ENCODE peak calls at places on chromosomes 12 and 14, in seven cellular contexts. One of them, this sample, is unnamed.

GRCh38 chr12:33828326-33828725 is 194.0 kb upstream of the ALG10 start:
- DNase-seq in IMR-90: no peak
- DNase-seq in neuronal stem cell: no peak
- DNase-seq in mesenchymal stem cell: no peak
- DNase-seq in trophoblast cell: no peak
- DNase-seq in H1: no peak
- DNase-seq in mesendoderm: no peak
- DNase-seq in this sample: no peak

GRCh38 chr12:105455250-105455649 is 124.8 kb downstream of the C12orf75 start:
- DNase-seq in IMR-90: no peak
- DNase-seq in neuronal stem cell: no peak
- DNase-seq in mesenchymal stem cell: no peak
- DNase-seq in trophoblast cell: peak; percentile 9
- DNase-seq in H1: no peak
- DNase-seq in mesendoderm: no peak
- DNase-seq in this sample: no peak

GRCh38 chr12:24991209-24992049 is 42.5 kb upstream of the BCAT1 start:
- DNase-seq in IMR-90: peak; percentile 75
- DNase-seq in neuronal stem cell: peak; percentile 27
- DNase-seq in mesenchymal stem cell: peak; percentile 63
- DNase-seq in trophoblast cell: peak; percentile 21
- DNase-seq in H1: no peak
- DNase-seq in mesendoderm: peak; percentile 51
- DNase-seq in this sample: no peak

GRCh38 chr14:91870001-91870400 is 2.7 kb upstream of the TC2N start:
- DNase-seq in IMR-90: no peak
- DNase-seq in neuronal stem cell: no peak
- DNase-seq in mesenchymal stem cell: no peak
- DNase-seq in trophoblast cell: no peak
- DNase-seq in H1: no peak
- DNase-seq in mesendoderm: peak; percentile 73
- DNase-seq in this sample: no peak

GRCh38 chr14:34436118-34436905 is 25.7 kb downstream of the SPTSSA start:
- DNase-seq in IMR-90: peak; percentile 87
- DNase-seq in neuronal stem cell: no peak
- DNase-seq in mesenchymal stem cell: peak; percentile 83
- DNase-seq in trophoblast cell: no peak
- DNase-seq in H1: no peak
- DNase-seq in mesendoderm: no peak
- DNase-seq in this sample: no peak

GRCh38 chr12:95922231-95922630 is 20.2 kb downstream of the CCDC38 start:
- DNase-seq in IMR-90: peak; percentile 33
- DNase-seq in neuronal stem cell: no peak
- DNase-seq in mesenchymal stem cell: no peak
- DNase-seq in trophoblast cell: no peak
- DNase-seq in H1: no peak
- DNase-seq in mesendoderm: no peak
- DNase-seq in this sample: no peak

GRCh38 chr12:115343601-115344000 is 659.6 kb upstream of the TBX3 start:
- DNase-seq in IMR-90: no peak
- DNase-seq in neuronal stem cell: no peak
- DNase-seq in mesenchymal stem cell: no peak
- DNase-seq in trophoblast cell: no peak
- DNase-seq in H1: no peak
- DNase-seq in mesendoderm: no peak
- DNase-seq in this sample: no peak

GRCh38 chr14:74507796-74508195 is 14.2 kb downstream of the ISCA2 start:
- DNase-seq in IMR-90: no peak
- DNase-seq in neuronal stem cell: no peak
- DNase-seq in mesenchymal stem cell: no peak
- DNase-seq in trophoblast cell: no peak
- DNase-seq in H1: no peak
- DNase-seq in mesendoderm: no peak
- DNase-seq in this sample: no peak

GRCh38 chr12:96354326-96354725 is 45.9 kb downstream of the CDK17 start:
- DNase-seq in IMR-90: peak; percentile 62
- DNase-seq in neuronal stem cell: no peak
- DNase-seq in mesenchymal stem cell: peak; percentile 37
- DNase-seq in trophoblast cell: no peak
- DNase-seq in H1: no peak
- DNase-seq in mesendoderm: peak; percentile 27
- DNase-seq in this sample: no peak

GRCh38 chr14:21723431-21724045 is 49.9 kb upstream of the OR4E1 start:
- DNase-seq in IMR-90: no peak
- DNase-seq in neuronal stem cell: peak; percentile 48
- DNase-seq in mesenchymal stem cell: peak; percentile 12
- DNase-seq in trophoblast cell: no peak
- DNase-seq in H1: peak; percentile 79
- DNase-seq in mesendoderm: peak; percentile 89
- DNase-seq in this sample: peak; percentile 91

GRCh38 chr12:22286569-22286968 is 47.9 kb downstream of the ST8SIA1 start:
- DNase-seq in IMR-90: peak; percentile 93
- DNase-seq in neuronal stem cell: no peak
- DNase-seq in mesenchymal stem cell: peak; percentile 77
- DNase-seq in trophoblast cell: no peak
- DNase-seq in H1: no peak
- DNase-seq in mesendoderm: no peak
- DNase-seq in this sample: no peak

GRCh38 chr12:93793983-93794382 is 116.8 kb downstream of the CRADD start:
- DNase-seq in IMR-90: peak; percentile 85
- DNase-seq in neuronal stem cell: no peak
- DNase-seq in mesenchymal stem cell: no peak
- DNase-seq in trophoblast cell: no peak
- DNase-seq in H1: no peak
- DNase-seq in mesendoderm: no peak
- DNase-seq in this sample: no peak

GRCh38 chr12:56488041-56488955 is at the start of gene GLS2:
- DNase-seq in IMR-90: peak; percentile 73
- DNase-seq in neuronal stem cell: peak; percentile 58
- DNase-seq in mesenchymal stem cell: peak; percentile 69
- DNase-seq in trophoblast cell: peak; percentile 55
- DNase-seq in H1: peak; percentile 89
- DNase-seq in mesendoderm: peak; percentile 81
- DNase-seq in this sample: peak; percentile 93

GRCh38 chr12:59407799-59408198 is 188.0 kb upstream of the SLC16A7 start:
- DNase-seq in IMR-90: no peak
- DNase-seq in neuronal stem cell: no peak
- DNase-seq in mesenchymal stem cell: no peak
- DNase-seq in trophoblast cell: no peak
- DNase-seq in H1: no peak
- DNase-seq in mesendoderm: no peak
- DNase-seq in this sample: no peak

GRCh38 chr14:73477618-73478266 is 13.0 kb upstream of the RIOX1 start:
- DNase-seq in IMR-90: peak; percentile 76
- DNase-seq in neuronal stem cell: no peak
- DNase-seq in mesenchymal stem cell: no peak
- DNase-seq in trophoblast cell: peak; percentile 23
- DNase-seq in H1: no peak
- DNase-seq in mesendoderm: no peak
- DNase-seq in this sample: no peak

GRCh38 chr14:94111276-94112095 is 950 bp downstream of the IFI27 start:
- DNase-seq in IMR-90: no peak
- DNase-seq in neuronal stem cell: no peak
- DNase-seq in mesenchymal stem cell: no peak
- DNase-seq in trophoblast cell: no peak
- DNase-seq in H1: no peak
- DNase-seq in mesendoderm: no peak
- DNase-seq in this sample: peak; percentile 17

GRCh38 chr12:50084775-50085614 is at the start of gene SMARCD1:
- DNase-seq in IMR-90: peak; percentile 91
- DNase-seq in neuronal stem cell: peak; percentile 95
- DNase-seq in mesenchymal stem cell: peak; percentile 90
- DNase-seq in trophoblast cell: peak; percentile 72
- DNase-seq in H1: peak; percentile 94
- DNase-seq in mesendoderm: peak; percentile 97
- DNase-seq in this sample: peak; percentile 98

GRCh38 chr12:62686938-62687337 is 220.3 kb downstream of the MON2 start:
- DNase-seq in IMR-90: no peak
- DNase-seq in neuronal stem cell: no peak
- DNase-seq in mesenchymal stem cell: no peak
- DNase-seq in trophoblast cell: no peak
- DNase-seq in H1: no peak
- DNase-seq in mesendoderm: no peak
- DNase-seq in this sample: no peak

GRCh38 chr12:62689042-62689839 is 222.6 kb downstream of the MON2 start:
- DNase-seq in IMR-90: peak; percentile 69
- DNase-seq in neuronal stem cell: no peak
- DNase-seq in mesenchymal stem cell: peak; percentile 49
- DNase-seq in trophoblast cell: no peak
- DNase-seq in H1: no peak
- DNase-seq in mesendoderm: no peak
- DNase-seq in this sample: no peak

GRCh38 chr12:62681306-62681705 is 214.7 kb downstream of the MON2 start:
- DNase-seq in IMR-90: no peak
- DNase-seq in neuronal stem cell: no peak
- DNase-seq in mesenchymal stem cell: no peak
- DNase-seq in trophoblast cell: no peak
- DNase-seq in H1: no peak
- DNase-seq in mesendoderm: no peak
- DNase-seq in this sample: no peak

GRCh38 chr12:62683724-62684501 is 217.3 kb downstream of the MON2 start:
- DNase-seq in IMR-90: peak; percentile 30
- DNase-seq in neuronal stem cell: no peak
- DNase-seq in mesenchymal stem cell: no peak
- DNase-seq in trophoblast cell: no peak
- DNase-seq in H1: no peak
- DNase-seq in mesendoderm: peak; percentile 36
- DNase-seq in this sample: no peak

DNA sequence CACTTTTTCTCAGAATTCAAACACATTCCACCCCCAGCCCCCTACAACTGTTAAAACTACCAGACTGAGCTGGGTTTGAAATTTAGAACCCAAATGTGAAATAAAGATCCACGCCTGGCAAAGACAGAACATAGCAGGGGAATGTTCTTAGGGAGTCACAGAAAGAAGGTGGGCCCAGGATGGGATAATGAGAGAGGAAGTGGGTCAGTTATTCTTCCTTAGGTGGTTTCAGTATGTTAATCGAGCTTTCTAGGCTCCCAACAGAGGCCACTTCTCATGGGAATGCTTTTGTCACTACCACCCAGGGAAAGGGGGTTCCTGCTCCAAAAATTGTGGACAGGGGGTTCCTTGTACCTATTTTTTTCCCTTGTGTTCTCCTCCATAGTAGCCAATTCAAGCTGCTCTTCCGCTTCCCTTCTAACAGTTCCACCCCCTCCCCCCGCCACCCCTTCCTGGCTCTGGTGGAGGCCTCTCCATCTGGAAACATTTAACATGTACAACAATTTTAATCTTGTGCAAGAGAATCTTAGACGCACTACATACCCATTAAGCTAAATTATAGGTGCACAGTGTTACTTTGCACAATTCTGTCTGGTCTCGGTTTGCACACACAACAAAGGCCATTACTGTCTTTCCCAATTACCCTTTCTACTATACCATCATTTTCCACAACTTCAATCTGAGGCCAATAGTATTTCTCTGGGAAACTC is 218.1 kb downstream of the MON2 start:
- DNase-seq in IMR-90: no peak
- DNase-seq in neuronal stem cell: no peak
- DNase-seq in mesenchymal stem cell: no peak
- DNase-seq in trophoblast cell: no peak
- DNase-seq in H1: no peak
- DNase-seq in mesendoderm: peak; percentile 19
- DNase-seq in this sample: no peak
- H3K4me2 ChIP-seq in IMR-90: no peak overlapping the region
- H3K4me2 ChIP-seq in neuronal stem cell: no peak overlapping the region
- H3K4me2 ChIP-seq in mesenchymal stem cell: no peak overlapping the region
- H3K4me2 ChIP-seq in trophoblast cell: no peak overlapping the region
- H3K4me2 ChIP-seq in H1: peak overlapping the region; percentile 5
- H3K4me2 ChIP-seq in mesendoderm: no peak overlapping the region
- H3K4me2 ChIP-seq in this sample: no peak overlapping the region

GRCh38 chr14:99854831-99855230 is 61.6 kb downstream of the EML1 start:
- DNase-seq in IMR-90: no peak
- DNase-seq in neuronal stem cell: no peak
- DNase-seq in mesenchymal stem cell: no peak
- DNase-seq in trophoblast cell: peak; percentile 53
- DNase-seq in H1: no peak
- DNase-seq in mesendoderm: no peak
- DNase-seq in this sample: no peak

GRCh38 chr14:99850705-99851104 is 57.5 kb downstream of the EML1 start:
- DNase-seq in IMR-90: peak; percentile 16
- DNase-seq in neuronal stem cell: no peak
- DNase-seq in mesenchymal stem cell: peak; percentile 35
- DNase-seq in trophoblast cell: no peak
- DNase-seq in H1: no peak
- DNase-seq in mesendoderm: no peak
- DNase-seq in this sample: no peak

GRCh38 chr14:99857551-99857950 is 64.3 kb downstream of the EML1 start:
- DNase-seq in IMR-90: no peak
- DNase-seq in neuronal stem cell: no peak
- DNase-seq in mesenchymal stem cell: no peak
- DNase-seq in trophoblast cell: no peak
- DNase-seq in H1: no peak
- DNase-seq in mesendoderm: no peak
- DNase-seq in this sample: no peak

GRCh38 chr14:99855271-99855670 is 62.1 kb downstream of the EML1 start:
- DNase-seq in IMR-90: no peak
- DNase-seq in neuronal stem cell: no peak
- DNase-seq in mesenchymal stem cell: no peak
- DNase-seq in trophoblast cell: no peak
- DNase-seq in H1: no peak
- DNase-seq in mesendoderm: no peak
- DNase-seq in this sample: no peak

DNA sequence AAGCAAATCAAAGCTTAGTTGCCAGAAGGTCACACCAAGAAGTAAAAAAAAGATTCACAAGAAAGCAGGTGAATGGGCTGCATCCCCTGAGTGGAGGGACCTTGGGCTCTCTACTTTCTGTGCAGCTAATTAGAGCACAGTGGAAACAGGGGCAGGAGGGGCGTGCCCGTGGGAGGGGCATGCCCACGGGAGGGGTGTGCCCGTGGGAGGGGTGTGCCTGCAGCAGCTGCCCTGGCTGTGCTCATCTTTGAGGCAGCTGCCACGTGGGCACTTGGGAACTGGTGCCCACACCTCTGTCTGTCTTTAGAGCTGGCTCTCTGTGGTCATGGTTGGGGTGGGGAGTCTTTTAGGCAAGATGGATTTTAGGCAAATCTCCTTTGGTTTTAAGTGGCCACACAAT is 60.0 kb downstream of the EML1 start:
- DNase-seq in IMR-90: no peak
- DNase-seq in neuronal stem cell: no peak
- DNase-seq in mesenchymal stem cell: no peak
- DNase-seq in trophoblast cell: no peak
- DNase-seq in H1: no peak
- DNase-seq in mesendoderm: no peak
- DNase-seq in this sample: no peak
- H2AK5ac ChIP-seq in IMR-90: no peak overlapping the region
- H2AK5ac ChIP-seq in neuronal stem cell: no peak overlapping the region
- H2AK5ac ChIP-seq in mesenchymal stem cell: no peak overlapping the region
- H2AK5ac ChIP-seq in trophoblast cell: no peak overlapping the region
- H2AK5ac ChIP-seq in H1: no peak overlapping the region
- H2AK5ac ChIP-seq in mesendoderm: no peak overlapping the region
- H2AK5ac ChIP-seq in this sample: no peak overlapping the region

GRCh38 chr14:52039124-52039815 is 29.6 kb downstream of the NID2 start:
- DNase-seq in IMR-90: no peak
- DNase-seq in neuronal stem cell: no peak
- DNase-seq in mesenchymal stem cell: no peak
- DNase-seq in trophoblast cell: no peak
- DNase-seq in H1: no peak
- DNase-seq in mesendoderm: no peak
- DNase-seq in this sample: no peak
- H3K23ac ChIP-seq in IMR-90: peak overlapping the region; percentile 8
- H3K23ac ChIP-seq in neuronal stem cell: peak overlapping the region; percentile 3
- H3K23ac ChIP-seq in mesenchymal stem cell: no peak overlapping the region
- H3K23ac ChIP-seq in trophoblast cell: no peak overlapping the region
- H3K23ac ChIP-seq in H1: no peak overlapping the region
- H3K23ac ChIP-seq in mesendoderm: no peak overlapping the region
- H3K23ac ChIP-seq in this sample: no peak overlapping the region

GRCh38 chr14:85575617-85575898 is 45.6 kb downstream of the FLRT2 start:
- DNase-seq in IMR-90: no peak
- DNase-seq in neuronal stem cell: no peak
- DNase-seq in mesenchymal stem cell: no peak
- DNase-seq in trophoblast cell: no peak
- DNase-seq in H1: no peak
- DNase-seq in mesendoderm: peak; percentile 73
- DNase-seq in this sample: no peak
- H3K4me2 ChIP-seq in IMR-90: peak overlapping the region; percentile 10
- H3K4me2 ChIP-seq in neuronal stem cell: no peak overlapping the region
- H3K4me2 ChIP-seq in mesenchymal stem cell: no peak overlapping the region
- H3K4me2 ChIP-seq in trophoblast cell: no peak overlapping the region
- H3K4me2 ChIP-seq in H1: no peak overlapping the region
- H3K4me2 ChIP-seq in mesendoderm: no peak overlapping the region
- H3K4me2 ChIP-seq in this sample: no peak overlapping the region